ENCODE peak calls at places on chromosomes 13 and 19, in seven cellular contexts. M is HCT116, W is fibroblast of the aortic adventitia, D is heart right ventricle, S is lower lobe of right lung, Y is brain microvascular endothelial cell, U is IMR-90. F is an unnamed sample.

GRCh38 chr13:39506559-39507390 is 96.2 kb downstream of the LHFPL6 start:
- DNase-seq in M (no peak), W (no peak), D (no peak), S (no peak), Y (peak), U (peak), F (peak)

GRCh38 chr13:73275163-73275562 is 216.4 kb downstream of the KLF5 start:
- DNase-seq in M (no peak), W (no peak), D (no peak), S (no peak), Y (no peak), U (no peak), F (no peak)

GRCh38 chr19:1226522-1227312 is 11.1 kb downstream of the CBARP start:
- DNase-seq in M (no peak), W (no peak), D (no peak), S (no peak), Y (no peak), U (no peak), F (no peak)

GRCh38 chr13:23980160-23980551 is 82.9 kb upstream of the C1QTNF9B start:
- DNase-seq in M (no peak), W (peak), D (peak), S (peak), Y (peak), U (peak), F (peak)

GRCh38 chr19:33260628-33261418 is 35.2 kb upstream of the SLC7A10 start:
- DNase-seq in M (no peak), W (no peak), D (no peak), S (peak), Y (no peak), U (no peak), F (no peak)

GRCh38 chr19:10718205-10719196 is 622 bp downstream of the DNM2 start:
- DNase-seq in M (no peak), W (peak), D (no peak), S (peak), Y (no peak), U (peak), F (peak)

GRCh38 chr13:28220166-28220565 is 81.8 kb downstream of the PAN3 start:
- DNase-seq in M (no peak), W (peak), D (no peak), S (no peak), Y (peak), U (peak), F (peak)

GRCh38 chr19:20423381-20424207 is 142.0 kb downstream of the ZNF737 start:
- DNase-seq in M (no peak), W (peak), D (peak), S (peak), Y (peak), U (peak), F (peak)

GRCh38 chr19:38319421-38320258 is at the start of gene KCNK6:
- DNase-seq in M (no peak), W (peak), D (peak), S (peak), Y (no peak), U (no peak), F (peak)

GRCh38 chr19:51398096-51398704 is 7.8 kb upstream of the C19orf84 start:
- DNase-seq in M (no peak), W (peak), D (no peak), S (no peak), Y (no peak), U (peak), F (peak)

GRCh38 chr19:47190167-47190727 is 40.8 kb downstream of the BBC3 start:
- DNase-seq in M (peak), W (peak), D (peak), S (peak), Y (peak), U (peak), F (peak)

GRCh38 chr13:27751953-27752352 is 40.3 kb upstream of the GSX1 start:
- DNase-seq in M (no peak), W (no peak), D (no peak), S (no peak), Y (no peak), U (no peak), F (no peak)

GRCh38 chr19:11142528-11143171 is 12.9 kb downstream of the SPC24 start:
- DNase-seq in M (peak), W (peak), D (peak), S (peak), Y (peak), U (peak), F (peak)

GRCh38 chr13:97978661-97979450 is 25.4 kb downstream of the IPO5 start:
- DNase-seq in M (no peak), W (peak), D (no peak), S (no peak), Y (no peak), U (peak), F (no peak)

GRCh38 chr13:111187879-111188643 is 73.0 kb downstream of the ARHGEF7 start:
- DNase-seq in M (no peak), W (peak), D (no peak), S (no peak), Y (no peak), U (peak), F (peak)

GRCh38 chr19:49361438-49362047 is 673 bp downstream of the TEAD2 start:
- DNase-seq in M (peak), W (peak), D (peak), S (peak), Y (peak), U (peak), F (peak)
- H3K4me3 ChIP-seq in M (peak), W (peak), D (peak), S (peak), Y (peak), U (peak), F (peak)

GRCh38 chr19:57389730-57390598 is at the start of gene ZNF548:
- DNase-seq in M (peak), W (peak), D (peak), S (peak), Y (peak), U (peak), F (peak)
- TF ChIP-seq CTCF in M (no peak), W (peak), D (peak), S (peak), Y (peak), U (peak), F (peak)

GRCh38 chr19:52640916-52641315 is 2.8 kb upstream of the ZNF83 start:
- DNase-seq in M (no peak), W (no peak), D (no peak), S (no peak), Y (no peak), U (no peak), F (peak)

GRCh38 chr19:52638601-52639000 is 446 bp upstream of the ZNF83 start:
- DNase-seq in M (no peak), W (no peak), D (peak), S (peak), Y (peak), U (peak), F (peak)

GRCh38 chr19:52637718-52638585 is at the start of gene ZNF83:
- DNase-seq in M (peak), W (peak), D (peak), S (peak), Y (peak), U (peak), F (peak)

GRCh38 chr19:52635786-52636570 is 2.2 kb downstream of the ZNF83 start:
- DNase-seq in M (no peak), W (no peak), D (no peak), S (no peak), Y (no peak), U (peak), F (peak)
- H3K4me3 ChIP-seq in M (no peak), W (no peak), D (no peak), S (no peak), Y (no peak), U (no peak), F (no peak)

GRCh38 chr13:113123226-113124150 is 889 bp downstream of the F10 start:
- DNase-seq in M (no peak), W (peak), D (no peak), S (peak), Y (no peak), U (no peak), F (no peak)
- TF ChIP-seq CTCF in M (peak), W (peak), D (no peak), S (no peak), Y (peak), U (peak), F (peak)

GRCh38 chr19:35138305-35138799 is 272 bp upstream of the FXYD1 start:
- DNase-seq in M (no peak), W (peak), D (peak), S (no peak), Y (no peak), U (no peak), F (peak)
- H3K4me3 ChIP-seq in M (no peak), W (no peak), D (peak), S (peak), Y (no peak), U (no peak), F (no peak)

GRCh38 chr19:18590273-18591272 is 2.0 kb downstream of the REX1BD start:
- DNase-seq in M (peak), W (no peak), D (no peak), S (no peak), Y (peak), U (peak), F (peak)
- TF ChIP-seq CTCF in M (peak), W (no peak), D (no peak), S (no peak), Y (peak), U (peak), F (peak)

DNA sequence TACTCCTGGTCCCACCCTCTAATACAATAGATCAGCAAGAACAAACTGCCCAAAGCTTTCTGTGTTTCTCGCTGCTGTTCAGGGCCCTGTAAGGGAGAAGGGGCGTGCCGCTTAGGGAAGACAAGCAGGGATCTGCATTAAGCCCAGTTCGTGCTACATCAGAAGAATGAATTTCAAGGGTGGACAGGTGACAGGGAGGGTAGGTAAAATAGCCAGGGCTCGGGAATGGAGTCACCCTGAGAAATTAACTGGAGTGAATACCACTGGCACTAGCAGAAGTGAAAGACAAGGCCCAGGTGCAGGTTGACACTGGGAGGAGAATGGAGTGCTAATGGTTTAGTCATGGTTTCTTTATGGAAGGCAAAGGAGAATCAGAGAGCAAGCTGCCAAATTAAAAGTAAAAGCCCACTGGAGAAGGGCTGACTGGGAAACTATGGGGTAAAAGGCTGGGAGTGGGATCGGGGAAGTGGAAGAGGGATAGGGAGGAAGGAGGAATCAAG is 183.1 kb upstream of the TSC22D1 start:
- DNase-seq in M (no peak), W (no peak), D (no peak), S (no peak), Y (no peak), U (no peak), F (no peak)
- H3K4me3 ChIP-seq in M (no peak), W (no peak), D (no peak), S (no peak), Y (no peak), U (no peak), F (no peak)

GRCh38 chr19:39543477-39543857 is 3.5 kb upstream of the EID2 start:
- DNase-seq in M (no peak), W (no peak), D (no peak), S (no peak), Y (no peak), U (no peak), F (no peak)

GRCh38 chr19:39542198-39542597 is 2.2 kb upstream of the EID2 start:
- DNase-seq in M (no peak), W (no peak), D (no peak), S (no peak), Y (no peak), U (no peak), F (no peak)

GRCh38 chr19:39539165-39539518 is 819 bp downstream of the EID2 start:
- DNase-seq in M (no peak), W (peak), D (no peak), S (no peak), Y (no peak), U (peak), F (no peak)

GRCh38 chr19:39540333-39540673 is 342 bp upstream of the EID2 start:
- DNase-seq in M (no peak), W (no peak), D (no peak), S (no peak), Y (no peak), U (no peak), F (no peak)

GRCh38 chr19:39539519-39540332 is at the start of gene EID2:
- DNase-seq in M (peak), W (peak), D (peak), S (peak), Y (peak), U (peak), F (peak)
- TF ChIP-seq CTCF in M (peak), W (peak), D (peak), S (peak), Y (peak), U (peak), F (peak)

GRCh38 chr13:91166714-91167511 is 180.6 kb upstream of the MIR17HG start:
- DNase-seq in M (no peak), W (no peak), D (no peak), S (no peak), Y (no peak), U (no peak), F (no peak)
- H3K4me3 ChIP-seq in M (no peak), W (no peak), D (no peak), S (no peak), Y (no peak), U (no peak), F (no peak)

F was measured in fibroblast of villous mesenchyme.